ENCODE peak calls at places on chromosomes 2 and 18, in nine cellular contexts. H is A549, F is Caco-2, I is Peyer's patch, T is adrenal gland, V is nephron progenitor cell, O is GM20000, R is AG09309, K is tibial nerve. E is an unnamed sample.

GRCh38 chr2:232410238-232410900 is 3.7 kb downstream of the ALPG start:
- DNase-seq in H (no peak), F (no peak), I (no peak), T (no peak), V (no peak), O (no peak), R (no peak), K (no peak), E (no peak)

GRCh38 chr2:165957030-165957675 is 3.6 kb upstream of the TTC21B start:
- DNase-seq in H (no peak), F (no peak), I (no peak), T (no peak), V (no peak), O (no peak), R (no peak), K (no peak), E (no peak)

GRCh38 chr2:140975237-140975636 is 1155.6 kb downstream of the LRP1B start:
- DNase-seq in H (no peak), F (no peak), I (no peak), T (no peak), V (no peak), O (no peak), R (no peak), K (no peak), E (no peak)

GRCh38 chr2:44753552-44754285 is 187.8 kb upstream of the SIX3 start:
- DNase-seq in H (no peak), F (no peak), I (no peak), T (no peak), V (no peak), O (no peak), R (no peak), K (no peak), E (peak)

GRCh38 chr18:68418881-68419280 is 296.0 kb downstream of the TMX3 start:
- DNase-seq in H (no peak), F (no peak), I (no peak), T (no peak), V (no peak), O (no peak), R (no peak), K (no peak), E (no peak)

GRCh38 chr2:105070010-105070865 is 32.4 kb downstream of the MRPS9 start:
- DNase-seq in H (no peak), F (no peak), I (no peak), T (no peak), V (no peak), O (no peak), R (no peak), K (no peak), E (no peak)

GRCh38 chr2:10163498-10164486 is 41.3 kb downstream of the RRM2 start:
- DNase-seq in H (no peak), F (no peak), I (no peak), T (no peak), V (no peak), O (peak), R (no peak), K (no peak), E (no peak)

GRCh38 chr2:226890286-226890685 is 54.4 kb downstream of the RHBDD1 start:
- DNase-seq in H (no peak), F (no peak), I (no peak), T (no peak), V (no peak), O (no peak), R (no peak), K (no peak), E (no peak)

GRCh38 chr2:103423100-103423499 is 661.3 kb downstream of the TMEM182 start:
- DNase-seq in H (no peak), F (no peak), I (no peak), T (no peak), V (no peak), O (no peak), R (no peak), K (no peak), E (no peak)

GRCh38 chr2:168552450-168552856 is 96.4 kb downstream of the CERS6 start:
- DNase-seq in H (no peak), F (no peak), I (peak), T (no peak), V (no peak), O (peak), R (no peak), K (no peak), E (no peak)

GRCh38 chr2:162050513-162050961 is 23.5 kb downstream of the DPP4 start:
- DNase-seq in H (no peak), F (no peak), I (no peak), T (peak), V (no peak), O (no peak), R (no peak), K (no peak), E (no peak)

GRCh38 chr2:44290271-44290670 is 15.0 kb downstream of the SLC3A1 start:
- DNase-seq in H (peak), F (no peak), I (no peak), T (no peak), V (no peak), O (no peak), R (peak), K (no peak), E (no peak)

GRCh38 chr2:20650412-20650879 is 452 bp downstream of the HS1BP3 start:
- DNase-seq in H (peak), F (peak), I (no peak), T (peak), V (no peak), O (peak), R (no peak), K (no peak), E (no peak)

GRCh38 chr2:74696758-74697327 is 42.8 kb downstream of the SEMA4F start:
- DNase-seq in H (no peak), F (peak), I (no peak), T (no peak), V (no peak), O (no peak), R (peak), K (no peak), E (no peak)

GRCh38 chr18:23853448-23854210 is 160.9 kb upstream of the TTC39C start:
- DNase-seq in H (no peak), F (no peak), I (no peak), T (no peak), V (no peak), O (no peak), R (no peak), K (no peak), E (no peak)

GRCh38 chr2:19217203-19217602 is 141.2 kb downstream of the OSR1 start:
- DNase-seq in H (no peak), F (no peak), I (no peak), T (no peak), V (no peak), O (no peak), R (no peak), K (no peak), E (no peak)

GRCh38 chr2:132438650-132439030 is 22.0 kb downstream of the GPR39 start:
- DNase-seq in H (peak), F (no peak), I (no peak), T (no peak), V (no peak), O (no peak), R (peak), K (no peak), E (no peak)

GRCh38 chr2:58449286-58450010 is 208.3 kb upstream of the FANCL start:
- DNase-seq in H (no peak), F (no peak), I (no peak), T (no peak), V (no peak), O (peak), R (no peak), K (no peak), E (no peak)

GRCh38 chr2:240393831-240394410 is 41.5 kb upstream of the GPC1 start:
- DNase-seq in H (no peak), F (no peak), I (no peak), T (no peak), V (no peak), O (no peak), R (no peak), K (no peak), E (peak)

GRCh38 chr2:240618776-240619175 is 6.5 kb upstream of the GPR35 start:
- DNase-seq in H (no peak), F (no peak), I (no peak), T (no peak), V (no peak), O (no peak), R (no peak), K (no peak), E (no peak)

GRCh38 chr18:55327454-55327853 is 260.5 kb downstream of the TCF4 start:
- DNase-seq in H (no peak), F (no peak), I (no peak), T (no peak), V (no peak), O (no peak), R (no peak), K (no peak), E (no peak)

GRCh38 chr2:236762628-236763027 is 193.0 kb downstream of the ACKR3 start:
- DNase-seq in H (no peak), F (no peak), I (no peak), T (no peak), V (no peak), O (no peak), R (no peak), K (no peak), E (no peak)

GRCh38 chr18:32139835-32140283 is 48.2 kb downstream of the RNF138 start:
- DNase-seq in H (no peak), F (no peak), I (no peak), T (no peak), V (no peak), O (no peak), R (no peak), K (no peak), E (no peak)

GRCh38 chr2:233486778-233487552 is 79.6 kb downstream of the USP40 start:
- DNase-seq in H (peak), F (peak), I (no peak), T (no peak), V (no peak), O (peak), R (peak), K (no peak), E (no peak)

GRCh38 chr18:65287642-65288041 is 463.2 kb upstream of the CDH7 start:
- DNase-seq in H (no peak), F (no peak), I (no peak), T (no peak), V (no peak), O (no peak), R (no peak), K (no peak), E (no peak)

GRCh38 chr18:68417166-68417776 is 297.6 kb downstream of the TMX3 start:
- DNase-seq in H (no peak), F (no peak), I (no peak), T (no peak), V (no peak), O (no peak), R (no peak), K (no peak), E (no peak)

GRCh38 chr18:79524181-79525078 is 128.7 kb downstream of the NFATC1 start:
- DNase-seq in H (no peak), F (no peak), I (peak), T (peak), V (no peak), O (peak), R (no peak), K (no peak), E (no peak)

GRCh38 chr2:29841386-29842004 is 79.9 kb downstream of the ALK start:
- DNase-seq in H (peak), F (peak), I (no peak), T (peak), V (peak), O (peak), R (no peak), K (peak), E (peak)

GRCh38 chr18:58723810-58724602 is 52.7 kb downstream of the MALT1 start:
- DNase-seq in H (no peak), F (no peak), I (no peak), T (peak), V (no peak), O (no peak), R (no peak), K (no peak), E (no peak)

GRCh38 chr2:129281761-129282160 is 697.7 kb upstream of the RAB6C start:
- DNase-seq in H (no peak), F (no peak), I (no peak), T (no peak), V (no peak), O (no peak), R (no peak), K (no peak), E (no peak)

GRCh38 chr2:69601179-69601612 is 42.3 kb downstream of the AAK1 start:
- DNase-seq in H (peak), F (peak), I (no peak), T (peak), V (no peak), O (no peak), R (peak), K (no peak), E (no peak)

DNA sequence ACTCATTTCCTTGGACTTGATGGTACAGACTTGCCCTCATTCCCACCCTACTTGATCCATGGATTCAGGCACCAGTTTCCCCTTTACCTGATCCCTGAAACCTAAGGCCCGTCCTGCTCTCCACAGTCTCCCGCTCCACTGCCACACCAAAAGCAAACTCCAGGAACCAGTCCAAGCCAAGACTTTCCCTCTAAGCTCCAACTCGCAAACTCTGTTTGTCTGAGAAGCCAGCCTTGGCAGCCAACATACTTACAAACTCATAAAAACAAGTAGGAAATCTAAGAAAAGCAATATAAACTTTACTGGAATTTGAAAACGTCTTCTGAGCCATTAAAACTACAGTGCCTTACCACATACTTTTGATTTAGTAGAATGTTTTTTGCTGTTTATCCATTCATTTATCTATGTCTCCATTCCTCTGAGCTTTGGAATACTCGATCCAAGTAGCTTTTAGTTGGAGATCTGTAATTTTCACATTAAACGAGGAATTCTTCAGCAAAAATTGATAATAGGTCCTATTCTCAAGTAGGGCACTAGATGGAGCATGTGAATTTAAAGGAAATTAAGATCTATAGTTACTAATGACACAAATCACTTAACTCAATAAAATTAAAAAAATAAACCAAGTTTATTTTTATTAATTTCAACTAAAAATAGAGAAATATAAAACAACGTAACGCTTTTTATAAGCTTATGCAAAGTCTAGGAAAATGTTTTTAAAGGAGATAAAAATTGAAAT is 199.7 kb downstream of the MYO3B start:
- DNase-seq in H (no peak), F (no peak), I (no peak), T (no peak), V (no peak), O (no peak), R (peak), K (no peak), E (no peak)
- TF ChIP-seq CTCF in H (peak), F (peak), I (no peak), T (no peak), V (no peak), O (no peak), R (no peak), K (no peak), E (no peak)

DNA sequence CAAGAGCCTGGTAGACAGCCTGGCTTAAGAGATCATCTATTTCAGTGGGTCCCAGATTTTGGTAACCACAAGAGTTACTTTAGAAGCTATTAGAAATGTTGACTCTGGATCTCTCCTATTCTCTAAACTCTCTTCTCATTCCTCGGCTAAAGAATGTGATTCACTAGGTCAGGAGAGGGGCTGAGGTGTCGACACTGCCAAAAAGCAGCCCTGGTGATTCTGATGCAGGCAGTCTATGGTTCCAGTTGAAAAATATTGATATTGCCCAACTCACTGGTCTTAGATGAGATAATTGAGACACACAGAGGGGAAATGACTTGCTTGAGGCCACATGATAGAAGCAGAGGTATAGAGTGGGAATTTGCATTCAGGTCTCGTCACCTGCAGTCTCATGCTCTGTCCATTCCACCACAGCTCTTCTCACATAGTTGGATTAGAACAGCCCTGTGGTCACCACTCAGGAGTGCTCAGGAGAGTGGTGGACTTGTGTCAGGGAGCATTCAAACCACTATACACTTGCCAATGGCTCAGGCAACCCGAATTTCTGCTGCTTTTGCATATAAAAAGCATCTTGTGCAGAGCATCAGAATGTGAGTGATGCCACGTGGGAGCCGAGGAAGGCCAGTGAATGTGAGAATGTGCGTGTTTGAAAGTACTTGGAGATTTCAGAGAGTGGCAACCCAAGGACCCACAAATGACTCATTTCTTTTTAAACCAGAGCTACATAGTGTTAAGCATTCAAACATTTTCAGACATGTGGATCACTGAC is 65.1 kb upstream of the CTLA4 start:
- DNase-seq in H (no peak), F (no peak), I (no peak), T (no peak), V (no peak), O (no peak), R (peak), K (no peak), E (no peak)
- TF ChIP-seq CTCF in H (no peak), F (no peak), I (no peak), T (no peak), V (no peak), O (no peak), R (no peak), K (no peak), E (no peak)

GRCh38 chr2:187654535-187654934 is 100.3 kb upstream of the TFPI start:
- DNase-seq in H (no peak), F (no peak), I (no peak), T (no peak), V (no peak), O (no peak), R (no peak), K (no peak), E (no peak)

GRCh38 chr2:187656123-187656522 is 101.9 kb upstream of the TFPI start:
- DNase-seq in H (no peak), F (no peak), I (no peak), T (no peak), V (no peak), O (no peak), R (no peak), K (no peak), E (no peak)

GRCh38 chr2:187655001-187655400 is 100.8 kb upstream of the TFPI start:
- DNase-seq in H (no peak), F (no peak), I (no peak), T (no peak), V (no peak), O (no peak), R (no peak), K (no peak), E (no peak)

GRCh38 chr2:187658952-187659525 is 104.8 kb upstream of the TFPI start:
- DNase-seq in H (peak), F (peak), I (no peak), T (no peak), V (peak), O (no peak), R (no peak), K (no peak), E (peak)
- TF ChIP-seq CTCF in H (no peak), F (peak), I (peak), T (no peak), V (peak), O (no peak), R (peak), K (no peak), E (peak)

GRCh38 chr2:238277695-238278094 is 10.7 kb downstream of the PER2 start:
- DNase-seq in H (peak), F (no peak), I (no peak), T (no peak), V (peak), O (no peak), R (no peak), K (no peak), E (no peak)
- TF ChIP-seq CTCF in H (peak), F (no peak), I (no peak), T (no peak), V (peak), O (no peak), R (no peak), K (no peak), E (peak)

GRCh38 chr18:44620821-44621220 is 59.9 kb upstream of the SETBP1 start:
- DNase-seq in H (no peak), F (no peak), I (no peak), T (no peak), V (no peak), O (no peak), R (no peak), K (no peak), E (no peak)
- TF ChIP-seq CTCF in H (no peak), F (no peak), I (no peak), T (no peak), V (no peak), O (no peak), R (no peak), K (no peak), E (no peak)

DNA sequence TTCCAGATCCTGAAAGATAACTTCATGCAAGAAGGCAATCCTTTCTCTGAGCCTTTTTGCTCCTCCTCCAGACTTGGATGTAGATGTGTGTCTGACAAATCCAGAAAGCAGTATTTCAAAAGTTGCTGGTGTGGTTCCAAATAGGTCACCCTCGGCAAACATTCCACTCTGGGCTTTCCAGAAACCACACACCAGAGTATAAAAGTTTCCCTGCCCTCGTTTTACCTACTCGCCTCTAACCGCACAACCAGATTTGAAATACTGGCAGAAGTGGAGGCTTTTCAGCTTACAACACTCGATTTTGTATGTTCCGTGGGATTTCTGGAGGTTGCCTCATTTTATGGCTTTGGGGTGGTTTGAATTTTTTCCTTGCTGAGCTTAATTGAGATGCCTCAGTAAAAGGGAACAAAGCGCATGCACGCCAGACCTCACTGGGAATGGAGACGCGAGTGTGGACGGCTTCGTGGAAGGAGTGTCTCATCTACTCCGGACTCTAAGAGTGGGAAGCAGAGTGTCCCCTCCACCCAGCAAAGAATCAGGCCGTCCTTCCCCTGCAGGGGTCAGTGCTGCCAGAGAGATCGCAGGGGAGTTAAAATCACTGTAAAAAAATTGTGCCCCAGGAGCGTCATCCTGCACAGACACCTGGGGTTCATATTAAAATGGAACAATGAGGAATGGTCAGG is 44.0 kb upstream of the RPL31 start:
- DNase-seq in H (no peak), F (no peak), I (no peak), T (peak), V (no peak), O (no peak), R (peak), K (peak), E (no peak)
- TF ChIP-seq CTCF in H (no peak), F (no peak), I (no peak), T (no peak), V (no peak), O (no peak), R (no peak), K (no peak), E (no peak)